ENCODE peak calls at places on chromosomes 4 and X, in four cellular contexts. W, C, A and Z are unnamed samples.

GRCh38 chr4:38160487-38161207 is 200.4 kb downstream of the PTTG2 start:
- DNase-seq in W (no peak), C (peak), A (peak), Z (no peak)

GRCh38 chr4:44493924-44494323 is 45.3 kb upstream of the KCTD8 start:
- DNase-seq in W (no peak), C (peak), A (peak), Z (peak)

GRCh38 chr4:105352826-105353225 is 121.0 kb downstream of the PPA2 start:
- DNase-seq in W (no peak), C (no peak), A (peak), Z (no peak)

GRCh38 chrX:132750312-132751042 is 208.0 kb downstream of the HS6ST2 start:
- DNase-seq in W (no peak), C (no peak), A (no peak), Z (no peak)

GRCh38 chr4:69848028-69848427 is 11.9 kb downstream of the SULT1E1 start:
- DNase-seq in W (no peak), C (no peak), A (no peak), Z (no peak)

GRCh38 chrX:110284159-110284558 is 33.7 kb downstream of the AMMECR1 start:
- DNase-seq in W (no peak), C (no peak), A (no peak), Z (no peak)

GRCh38 chrX:149453030-149453429 is 52.1 kb downstream of the IDS start:
- DNase-seq in W (no peak), C (no peak), A (no peak), Z (no peak)

GRCh38 chr4:169682360-169683047 is 62.1 kb downstream of the CLCN3 start:
- DNase-seq in W (no peak), C (no peak), A (no peak), Z (no peak)

GRCh38 chr4:19806865-19807264 is 444.8 kb upstream of the SLIT2 start:
- DNase-seq in W (no peak), C (no peak), A (no peak), Z (no peak)

GRCh38 chrX:17475820-17476219 is 100.8 kb downstream of the NHS start:
- DNase-seq in W (no peak), C (no peak), A (no peak), Z (no peak)

GRCh38 chr4:14667624-14668295 is 334.5 kb upstream of the CPEB2 start:
- DNase-seq in W (no peak), C (no peak), A (no peak), Z (no peak)

GRCh38 chr4:75919914-75920313 is 17.7 kb upstream of the PPEF2 start:
- DNase-seq in W (no peak), C (no peak), A (no peak), Z (no peak)

GRCh38 chr4:98601719-98602118 is 56.7 kb downstream of the TSPAN5 start:
- DNase-seq in W (no peak), C (no peak), A (no peak), Z (no peak)

GRCh38 chrX:143206961-143207360 is 181.2 kb downstream of the SPANXN4 start:
- DNase-seq in W (no peak), C (no peak), A (no peak), Z (no peak)
- TF ChIP-seq ELF4 in W (no peak), C (no peak), A (no peak), Z (no peak)

GRCh38 chr4:144644368-144645101 is 1.4 kb upstream of the HHIP start:
- DNase-seq in W (no peak), C (no peak), A (no peak), Z (no peak)

GRCh38 chr4:144646523-144647094 is 653 bp downstream of the HHIP start:
- DNase-seq in W (peak), C (no peak), A (no peak), Z (peak)

GRCh38 chr4:144647095-144647959 is 1.4 kb downstream of the HHIP start:
- DNase-seq in W (peak), C (no peak), A (peak), Z (peak)

GRCh38 chr4:144645102-144645469 is 870 bp upstream of the HHIP start:
- DNase-seq in W (peak), C (no peak), A (no peak), Z (no peak)

GRCh38 chr4:144645621-144646522 is at the start of gene HHIP:
- DNase-seq in W (peak), C (peak), A (peak), Z (peak)
- TF ChIP-seq ELF4 in W (no peak), C (no peak), A (no peak), Z (no peak)

GRCh38 chrX:69067841-69068240 is 97.4 kb downstream of the PJA1 start:
- DNase-seq in W (no peak), C (no peak), A (no peak), Z (no peak)

GRCh38 chrX:69069876-69070275 is 95.4 kb downstream of the PJA1 start:
- DNase-seq in W (no peak), C (no peak), A (no peak), Z (no peak)

GRCh38 chrX:69066966-69067525 is 98.2 kb downstream of the PJA1 start:
- DNase-seq in W (no peak), C (no peak), A (no peak), Z (no peak)

GRCh38 chrX:69068295-69069085 is 96.8 kb downstream of the PJA1 start:
- DNase-seq in W (no peak), C (no peak), A (no peak), Z (no peak)

GRCh38 chrX:69069086-69069445 is 96.2 kb downstream of the PJA1 start:
- DNase-seq in W (no peak), C (no peak), A (no peak), Z (no peak)
- TF ChIP-seq ELF4 in W (no peak), C (no peak), A (no peak), Z (no peak)

GRCh38 chrX:113747274-113747973 is 836.5 kb upstream of the HTR2C start:
- DNase-seq in W (no peak), C (no peak), A (no peak), Z (no peak)
- TF ChIP-seq ELF4 in W (no peak), C (no peak), A (no peak), Z (no peak)

GRCh38 chr4:71070015-71070414 is 76.6 kb downstream of the DCK start:
- DNase-seq in W (no peak), C (no peak), A (no peak), Z (no peak)

GRCh38 chr4:71069063-71069462 is 75.6 kb downstream of the DCK start:
- DNase-seq in W (no peak), C (no peak), A (no peak), Z (no peak)

GRCh38 chr4:71065991-71066390 is 72.5 kb downstream of the DCK start:
- DNase-seq in W (no peak), C (no peak), A (no peak), Z (no peak)

GRCh38 chr4:71064521-71064920 is 71.1 kb downstream of the DCK start:
- DNase-seq in W (no peak), C (no peak), A (no peak), Z (no peak)

GRCh38 chr4:71066737-71067716 is 73.6 kb downstream of the DCK start:
- DNase-seq in W (no peak), C (peak), A (no peak), Z (no peak)
- TF ChIP-seq ELF4 in W (no peak), C (no peak), A (no peak), Z (no peak)

GRCh38 chr4:2138846-2139500 is 79.8 kb downstream of the NAT8L start:
- DNase-seq in W (no peak), C (no peak), A (no peak), Z (no peak)

GRCh38 chr4:2132438-2132837 is 73.3 kb downstream of the NAT8L start:
- DNase-seq in W (no peak), C (no peak), A (peak), Z (no peak)

GRCh38 chr4:2136736-2137135 is 77.6 kb downstream of the NAT8L start:
- DNase-seq in W (no peak), C (no peak), A (no peak), Z (no peak)

DNA sequence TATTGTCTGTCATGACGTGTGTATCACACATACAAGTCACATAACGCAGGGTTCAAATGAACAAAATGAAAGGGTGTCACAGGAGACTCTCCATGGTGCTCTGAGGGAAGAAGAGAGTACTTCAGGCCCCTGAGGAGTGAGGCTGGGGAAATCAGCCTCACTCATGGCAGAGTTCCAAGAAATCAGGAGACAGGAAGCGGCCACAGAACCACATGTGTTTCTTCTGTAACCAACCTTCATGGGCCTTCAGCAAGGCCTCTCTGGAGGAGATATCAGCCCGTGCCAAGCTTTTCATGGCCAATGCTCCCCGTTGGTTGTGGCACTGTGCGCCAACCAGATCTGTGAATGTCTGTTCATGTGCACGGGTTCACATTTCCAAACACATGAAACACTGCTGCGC is 76.0 kb downstream of the NAT8L start:
- DNase-seq in W (no peak), C (no peak), A (no peak), Z (no peak)
- TF ChIP-seq ELF4 in W (no peak), C (no peak), A (no peak), Z (no peak)